ENCODE peak calls at places on chromosome 10, in six cellular contexts. One of them, this sample, is unnamed. For H3K4me1, the result is how much of the 10 kb centered on the place peaks cover.

GRCh38 chr10:29150010-29150409 is 138.9 kb upstream of the LYZL1 start:
- DNase-seq in stomach: peak
- DNase-seq in A549: no peak
- DNase-seq in IMR-90: no peak
- DNase-seq in Peyer's patch: no peak
- DNase-seq in heart left ventricle: peak
- DNase-seq in this sample: no peak

GRCh38 chr10:92342801-92343200 is 51.8 kb downstream of the MARCHF5 start:
- DNase-seq in stomach: no peak
- DNase-seq in A549: no peak
- DNase-seq in IMR-90: peak
- DNase-seq in Peyer's patch: no peak
- DNase-seq in heart left ventricle: no peak
- DNase-seq in this sample: no peak

GRCh38 chr10:20446794-20447193 is 450.3 kb downstream of the NEBL start:
- DNase-seq in stomach: no peak
- DNase-seq in A549: no peak
- DNase-seq in IMR-90: no peak
- DNase-seq in Peyer's patch: no peak
- DNase-seq in heart left ventricle: no peak
- DNase-seq in this sample: no peak

GRCh38 chr10:97762816-97763215 is 9.0 kb downstream of the SFRP5 start:
- DNase-seq in stomach: no peak
- DNase-seq in A549: no peak
- DNase-seq in IMR-90: no peak
- DNase-seq in Peyer's patch: peak
- DNase-seq in heart left ventricle: no peak
- DNase-seq in this sample: no peak

GRCh38 chr10:68139451-68140272 is 30.4 kb downstream of the MYPN start:
- DNase-seq in stomach: no peak
- DNase-seq in A549: no peak
- DNase-seq in IMR-90: peak
- DNase-seq in Peyer's patch: no peak
- DNase-seq in heart left ventricle: no peak
- DNase-seq in this sample: no peak

GRCh38 chr10:3891396-3891795 is 106.4 kb upstream of the KLF6 start:
- DNase-seq in stomach: no peak
- DNase-seq in A549: no peak
- DNase-seq in IMR-90: no peak
- DNase-seq in Peyer's patch: no peak
- DNase-seq in heart left ventricle: no peak
- DNase-seq in this sample: no peak

GRCh38 chr10:8365935-8366911 is 311.7 kb downstream of the GATA3 start:
- DNase-seq in stomach: peak
- DNase-seq in A549: peak
- DNase-seq in IMR-90: peak
- DNase-seq in Peyer's patch: no peak
- DNase-seq in heart left ventricle: peak
- DNase-seq in this sample: no peak

GRCh38 chr10:120741415-120741814 is 109.7 kb upstream of the WDR11 start:
- DNase-seq in stomach: no peak
- DNase-seq in A549: no peak
- DNase-seq in IMR-90: no peak
- DNase-seq in Peyer's patch: no peak
- DNase-seq in heart left ventricle: no peak
- DNase-seq in this sample: no peak

GRCh38 chr10:7231420-7232414 is 179.1 kb downstream of the SFMBT2 start:
- DNase-seq in stomach: no peak
- DNase-seq in A549: no peak
- DNase-seq in IMR-90: no peak
- DNase-seq in Peyer's patch: no peak
- DNase-seq in heart left ventricle: no peak
- DNase-seq in this sample: no peak

GRCh38 chr10:116985611-116986010 is 19.4 kb downstream of the SHTN1 start:
- DNase-seq in stomach: no peak
- DNase-seq in A549: no peak
- DNase-seq in IMR-90: peak
- DNase-seq in Peyer's patch: no peak
- DNase-seq in heart left ventricle: no peak
- DNase-seq in this sample: no peak

GRCh38 chr10:115141254-115141653 is 48.1 kb downstream of the ATRNL1 start:
- DNase-seq in stomach: no peak
- DNase-seq in A549: no peak
- DNase-seq in IMR-90: peak
- DNase-seq in Peyer's patch: no peak
- DNase-seq in heart left ventricle: no peak
- DNase-seq in this sample: no peak

GRCh38 chr10:123995082-123995460 is 98.3 kb downstream of the CHST15 start:
- DNase-seq in stomach: no peak
- DNase-seq in A549: peak
- DNase-seq in IMR-90: peak
- DNase-seq in Peyer's patch: no peak
- DNase-seq in heart left ventricle: no peak
- DNase-seq in this sample: peak

GRCh38 chr10:118569241-118569881 is 26.1 kb downstream of the PRLHR start:
- DNase-seq in stomach: no peak
- DNase-seq in A549: no peak
- DNase-seq in IMR-90: peak
- DNase-seq in Peyer's patch: no peak
- DNase-seq in heart left ventricle: no peak
- DNase-seq in this sample: peak

GRCh38 chr10:48533951-48534720 is 70.7 kb downstream of the ARHGAP22 start:
- DNase-seq in stomach: peak
- DNase-seq in A549: no peak
- DNase-seq in IMR-90: no peak
- DNase-seq in Peyer's patch: no peak
- DNase-seq in heart left ventricle: no peak
- DNase-seq in this sample: no peak

GRCh38 chr10:58512470-58513188 is at the start of gene BICC1:
- DNase-seq in stomach: no peak
- DNase-seq in A549: peak
- DNase-seq in IMR-90: peak
- DNase-seq in Peyer's patch: peak
- DNase-seq in heart left ventricle: peak
- DNase-seq in this sample: no peak

GRCh38 chr10:116989439-116989838 is 15.5 kb downstream of the SHTN1 start:
- DNase-seq in stomach: no peak
- DNase-seq in A549: no peak
- DNase-seq in IMR-90: no peak
- DNase-seq in Peyer's patch: no peak
- DNase-seq in heart left ventricle: no peak
- DNase-seq in this sample: no peak

GRCh38 chr10:110163192-110163773 is 44.1 kb upstream of the MXI1 start:
- DNase-seq in stomach: no peak
- DNase-seq in A549: no peak
- DNase-seq in IMR-90: no peak
- DNase-seq in Peyer's patch: no peak
- DNase-seq in heart left ventricle: no peak
- DNase-seq in this sample: no peak

GRCh38 chr10:112585052-112585451 is 138.0 kb downstream of the VTI1A start:
- DNase-seq in stomach: peak
- DNase-seq in A549: peak
- DNase-seq in IMR-90: peak
- DNase-seq in Peyer's patch: no peak
- DNase-seq in heart left ventricle: no peak
- DNase-seq in this sample: no peak

GRCh38 chr10:71766717-71767419 is 6.5 kb downstream of the VSIR start:
- DNase-seq in stomach: peak
- DNase-seq in A549: peak
- DNase-seq in IMR-90: peak
- DNase-seq in Peyer's patch: peak
- DNase-seq in heart left ventricle: peak
- DNase-seq in this sample: no peak

GRCh38 chr10:13528875-13529713 is at the start of gene BEND7:
- DNase-seq in stomach: peak
- DNase-seq in A549: peak
- DNase-seq in IMR-90: peak
- DNase-seq in Peyer's patch: peak
- DNase-seq in heart left ventricle: peak
- DNase-seq in this sample: no peak

GRCh38 chr10:18260308-18260971 is 120.2 kb downstream of the CACNB2 start:
- DNase-seq in stomach: no peak
- DNase-seq in A549: no peak
- DNase-seq in IMR-90: peak
- DNase-seq in Peyer's patch: no peak
- DNase-seq in heart left ventricle: no peak
- DNase-seq in this sample: no peak

GRCh38 chr10:128149267-128149666 is 23.0 kb upstream of the MKI67 start:
- DNase-seq in stomach: no peak
- DNase-seq in A549: no peak
- DNase-seq in IMR-90: no peak
- DNase-seq in Peyer's patch: no peak
- DNase-seq in heart left ventricle: no peak
- DNase-seq in this sample: no peak

GRCh38 chr10:14578060-14578952 is 196.4 kb downstream of the FAM107B start:
- DNase-seq in stomach: peak
- DNase-seq in A549: no peak
- DNase-seq in IMR-90: peak
- DNase-seq in Peyer's patch: no peak
- DNase-seq in heart left ventricle: no peak
- DNase-seq in this sample: no peak

GRCh38 chr10:85510682-85511081 is 855.9 kb downstream of the GRID1 start:
- DNase-seq in stomach: no peak
- DNase-seq in A549: no peak
- DNase-seq in IMR-90: no peak
- DNase-seq in Peyer's patch: no peak
- DNase-seq in heart left ventricle: no peak
- DNase-seq in this sample: no peak

DNA sequence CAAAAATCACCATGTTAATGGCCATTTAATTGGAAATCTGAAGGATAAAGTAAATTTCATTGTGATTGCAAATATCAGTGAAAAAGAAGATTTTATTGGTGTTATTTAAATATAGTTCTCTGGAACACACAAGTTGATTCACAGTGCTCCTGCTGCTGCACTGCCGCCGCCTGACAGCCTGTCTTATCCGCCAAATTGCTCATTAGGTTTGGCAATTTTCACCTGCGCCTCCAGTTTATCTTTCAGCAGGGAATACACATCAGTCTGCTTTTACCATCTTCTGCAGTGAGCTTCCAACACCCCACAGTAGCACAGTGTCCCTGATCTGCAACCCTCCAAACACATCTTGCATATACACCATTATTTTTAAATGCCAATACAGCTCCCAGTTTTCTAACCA is 308.3 kb downstream of the PARD3 start:
- DNase-seq in stomach: no peak
- DNase-seq in A549: no peak
- DNase-seq in IMR-90: no peak
- DNase-seq in Peyer's patch: no peak
- DNase-seq in heart left ventricle: no peak
- DNase-seq in this sample: no peak
- H3K4me1 ChIP-seq in stomach: under half
- H3K4me1 ChIP-seq in A549: half or more
- H3K4me1 ChIP-seq in IMR-90: under half
- H3K4me1 ChIP-seq in Peyer's patch: under half
- H3K4me1 ChIP-seq in heart left ventricle: under half
- H3K4me1 ChIP-seq in this sample: under half

GRCh38 chr10:86671419-86671818 is 3.1 kb downstream of the LDB3 start:
- DNase-seq in stomach: peak
- DNase-seq in A549: no peak
- DNase-seq in IMR-90: no peak
- DNase-seq in Peyer's patch: no peak
- DNase-seq in heart left ventricle: no peak
- DNase-seq in this sample: no peak
- TF ChIP-seq POLR2A in stomach: no peak
- TF ChIP-seq POLR2A in A549: no peak
- TF ChIP-seq POLR2A in IMR-90: no peak
- TF ChIP-seq POLR2A in Peyer's patch: no peak
- TF ChIP-seq POLR2A in heart left ventricle: no peak
- TF ChIP-seq POLR2A in this sample: no peak

DNA sequence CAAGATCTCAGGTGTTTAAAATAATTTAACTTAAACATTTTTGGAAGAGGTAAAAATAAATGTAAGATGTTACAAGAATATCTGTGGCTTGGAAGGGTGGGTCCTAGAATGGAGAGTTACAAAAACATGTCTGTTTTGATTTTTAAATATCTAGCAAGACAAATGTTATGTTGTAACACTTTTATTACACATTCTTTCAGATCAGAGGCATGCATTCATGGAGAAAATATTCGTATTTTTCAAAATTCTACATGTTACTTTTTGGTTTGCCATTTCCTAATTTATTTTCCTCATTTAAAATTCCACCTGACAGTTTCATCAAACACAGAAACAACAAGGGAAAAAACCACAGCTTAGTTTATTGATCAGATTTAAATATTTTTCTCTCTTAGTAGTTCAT is 10.0 kb downstream of the WBP1L start:
- DNase-seq in stomach: no peak
- DNase-seq in A549: no peak
- DNase-seq in IMR-90: no peak
- DNase-seq in Peyer's patch: no peak
- DNase-seq in heart left ventricle: no peak
- DNase-seq in this sample: no peak
- H3K27ac ChIP-seq in stomach: peak
- H3K27ac ChIP-seq in A549: no peak
- H3K27ac ChIP-seq in IMR-90: no peak
- H3K27ac ChIP-seq in Peyer's patch: no peak
- H3K27ac ChIP-seq in heart left ventricle: peak
- H3K27ac ChIP-seq in this sample: peak

DNA sequence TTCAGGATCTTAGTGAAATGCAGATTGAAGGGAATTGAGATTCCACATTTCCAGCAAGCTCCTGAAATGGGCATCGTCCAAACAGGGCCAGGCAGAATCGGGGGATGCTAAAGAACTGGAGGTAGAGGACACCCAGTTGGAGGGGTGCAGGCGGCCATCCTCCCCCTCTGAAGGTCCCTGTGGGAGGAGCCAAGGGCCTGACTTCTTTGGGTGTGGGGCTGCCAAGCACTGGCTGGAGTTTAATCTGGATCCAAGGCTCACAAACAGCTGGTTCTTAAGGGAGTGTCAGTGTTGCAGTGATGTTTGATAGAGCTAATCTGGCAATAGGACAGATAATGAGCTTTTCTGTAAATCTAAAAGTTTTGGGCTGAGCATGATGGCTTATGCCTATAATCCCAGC is 20.8 kb downstream of the TSPAN14 start:
- DNase-seq in stomach: no peak
- DNase-seq in A549: no peak
- DNase-seq in IMR-90: no peak
- DNase-seq in Peyer's patch: no peak
- DNase-seq in heart left ventricle: no peak
- DNase-seq in this sample: no peak
- H3K4me1 ChIP-seq in stomach: under half
- H3K4me1 ChIP-seq in A549: half or more
- H3K4me1 ChIP-seq in IMR-90: under half
- H3K4me1 ChIP-seq in Peyer's patch: under half
- H3K4me1 ChIP-seq in heart left ventricle: under half
- H3K4me1 ChIP-seq in this sample: half or more

GRCh38 chr10:101042667-101043355 is 11.8 kb downstream of the SFXN3 start:
- DNase-seq in stomach: peak
- DNase-seq in A549: peak
- DNase-seq in IMR-90: peak
- DNase-seq in Peyer's patch: peak
- DNase-seq in heart left ventricle: peak
- DNase-seq in this sample: no peak
- TF ChIP-seq POLR2A in stomach: no peak
- TF ChIP-seq POLR2A in A549: peak
- TF ChIP-seq POLR2A in IMR-90: no peak
- TF ChIP-seq POLR2A in Peyer's patch: peak
- TF ChIP-seq POLR2A in heart left ventricle: peak
- TF ChIP-seq POLR2A in this sample: no peak

This sample was measured in vagina.